ENCODE peak calls at places on chromosomes 7 and 10, in four cellular contexts. One of them, this sample, is unnamed.

GRCh38 chr7:148721390-148721789 is 22.7 kb downstream of the CUL1 start:
- DNase-seq in IMR-90: no peak
- DNase-seq in lung: no peak
- DNase-seq in kidney: no peak
- DNase-seq in this sample: no peak

GRCh38 chr10:14023612-14024348 is 306.9 kb downstream of the FRMD4A start:
- DNase-seq in IMR-90: no peak
- DNase-seq in lung: no peak
- DNase-seq in kidney: no peak
- DNase-seq in this sample: no peak

GRCh38 chr10:72784551-72785421 is 92.8 kb downstream of the MCU start:
- DNase-seq in IMR-90: peak; percentile 92
- DNase-seq in lung: peak; percentile 32
- DNase-seq in kidney: peak; percentile 75
- DNase-seq in this sample: peak; percentile 81

GRCh38 chr10:96585726-96586418 is 940 bp downstream of the TM9SF3 start:
- DNase-seq in IMR-90: peak; percentile 7
- DNase-seq in lung: no peak
- DNase-seq in kidney: no peak
- DNase-seq in this sample: no peak

GRCh38 chr7:134029-134428 is 58.3 kb upstream of the FAM20C start:
- DNase-seq in IMR-90: no peak
- DNase-seq in lung: no peak
- DNase-seq in kidney: peak; percentile 53
- DNase-seq in this sample: no peak

GRCh38 chr7:26181474-26182227 is 18.9 kb downstream of the HNRNPA2B1 start:
- DNase-seq in IMR-90: no peak
- DNase-seq in lung: no peak
- DNase-seq in kidney: no peak
- DNase-seq in this sample: no peak

GRCh38 chr7:23709081-23709746 is 805 bp upstream of the STK31 start:
- DNase-seq in IMR-90: no peak
- DNase-seq in lung: no peak
- DNase-seq in kidney: no peak
- DNase-seq in this sample: no peak

GRCh38 chr7:113321201-113321600 is 202.8 kb upstream of the SMIM30 start:
- DNase-seq in IMR-90: peak; percentile 22
- DNase-seq in lung: no peak
- DNase-seq in kidney: no peak
- DNase-seq in this sample: no peak

GRCh38 chr10:115093776-115094361 is 704 bp downstream of the ATRNL1 start:
- DNase-seq in IMR-90: no peak
- DNase-seq in lung: no peak
- DNase-seq in kidney: peak; percentile 80
- DNase-seq in this sample: no peak

GRCh38 chr10:43684198-43684559 is 35.5 kb upstream of the ZNF32 start:
- DNase-seq in IMR-90: no peak
- DNase-seq in lung: no peak
- DNase-seq in kidney: no peak
- DNase-seq in this sample: no peak

GRCh38 chr7:56291-56913 is 136.0 kb upstream of the FAM20C start:
- DNase-seq in IMR-90: no peak
- DNase-seq in lung: no peak
- DNase-seq in kidney: peak; percentile 43
- DNase-seq in this sample: no peak

GRCh38 chr7:129958643-129959479 is 6.1 kb upstream of the UBE2H start:
- DNase-seq in IMR-90: peak; percentile 91
- DNase-seq in lung: peak; percentile 36
- DNase-seq in kidney: peak; percentile 76
- DNase-seq in this sample: peak; percentile 45

GRCh38 chr7:76372984-76373833 is 14.4 kb upstream of the YWHAG start:
- DNase-seq in IMR-90: peak; percentile 83
- DNase-seq in lung: no peak
- DNase-seq in kidney: peak; percentile 28
- DNase-seq in this sample: peak; percentile 51

GRCh38 chr7:47786557-47787248 is 161.6 kb downstream of the PKD1L1 start:
- DNase-seq in IMR-90: peak; percentile 99
- DNase-seq in lung: peak; percentile 58
- DNase-seq in kidney: peak; percentile 95
- DNase-seq in this sample: peak; percentile 96

GRCh38 chr10:33142290-33142689 is 184.3 kb upstream of the ITGB1 start:
- DNase-seq in IMR-90: no peak
- DNase-seq in lung: no peak
- DNase-seq in kidney: no peak
- DNase-seq in this sample: no peak

GRCh38 chr7:101363734-101364374 is 1.2 kb downstream of the COL26A1 start:
- DNase-seq in IMR-90: peak; percentile 40
- DNase-seq in lung: peak; percentile 60
- DNase-seq in kidney: peak; percentile 82
- DNase-seq in this sample: peak; percentile 7

GRCh38 chr10:1257226-1257625 is 201.0 kb downstream of the WDR37 start:
- DNase-seq in IMR-90: no peak
- DNase-seq in lung: no peak
- DNase-seq in kidney: no peak
- DNase-seq in this sample: no peak

GRCh38 chr7:128902761-128903585 is 7.5 kb downstream of the KCP start:
- DNase-seq in IMR-90: peak; percentile 8
- DNase-seq in lung: no peak
- DNase-seq in kidney: no peak
- DNase-seq in this sample: no peak

GRCh38 chr10:80520661-80521488 is 16.8 kb upstream of the SH2D4B start:
- DNase-seq in IMR-90: no peak
- DNase-seq in lung: no peak
- DNase-seq in kidney: peak; percentile 57
- DNase-seq in this sample: no peak

GRCh38 chr7:84230491-84230890 is 35.9 kb upstream of the SEMA3A start:
- DNase-seq in IMR-90: no peak
- DNase-seq in lung: no peak
- DNase-seq in kidney: no peak
- DNase-seq in this sample: no peak

GRCh38 chr7:24922099-24922773 is 57.7 kb downstream of the OSBPL3 start:
- DNase-seq in IMR-90: no peak
- DNase-seq in lung: no peak
- DNase-seq in kidney: no peak
- DNase-seq in this sample: no peak

GRCh38 chr10:68578945-68579344 is 18.8 kb downstream of the TET1 start:
- DNase-seq in IMR-90: peak; percentile 62
- DNase-seq in lung: no peak
- DNase-seq in kidney: no peak
- DNase-seq in this sample: no peak

GRCh38 chr10:71564221-71564820 is 155.3 kb downstream of the C10orf105 start:
- DNase-seq in IMR-90: no peak
- DNase-seq in lung: no peak
- DNase-seq in kidney: no peak
- DNase-seq in this sample: no peak

GRCh38 chr7:158274996-158275395 is 312.6 kb downstream of the PTPRN2 start:
- DNase-seq in IMR-90: no peak
- DNase-seq in lung: no peak
- DNase-seq in kidney: no peak
- DNase-seq in this sample: no peak

GRCh38 chr7:88789480-88790064 is 6.0 kb downstream of the TEX47 start:
- DNase-seq in IMR-90: peak; percentile 2
- DNase-seq in lung: no peak
- DNase-seq in kidney: no peak
- DNase-seq in this sample: no peak

GRCh38 chr10:117255835-117256460 is 15.0 kb downstream of the SLC18A2 start:
- DNase-seq in IMR-90: no peak
- DNase-seq in lung: no peak
- DNase-seq in kidney: no peak
- DNase-seq in this sample: no peak

GRCh38 chr7:593324-594115 is 73.9 kb upstream of the PDGFA start:
- DNase-seq in IMR-90: no peak
- DNase-seq in lung: no peak
- DNase-seq in kidney: no peak
- DNase-seq in this sample: no peak

GRCh38 chr7:92945840-92946239 is 109.5 kb upstream of the CDK6 start:
- DNase-seq in IMR-90: no peak
- DNase-seq in lung: no peak
- DNase-seq in kidney: no peak
- DNase-seq in this sample: no peak

GRCh38 chr7:48096273-48096672 is 7.2 kb downstream of the UPP1 start:
- DNase-seq in IMR-90: no peak
- DNase-seq in lung: no peak
- DNase-seq in kidney: no peak
- DNase-seq in this sample: no peak

GRCh38 chr7:106358103-106358663 is 73.4 kb upstream of the NAMPT start:
- DNase-seq in IMR-90: peak; percentile 41
- DNase-seq in lung: no peak
- DNase-seq in kidney: no peak
- DNase-seq in this sample: no peak

GRCh38 chr10:68106656-68107055 is 2.6 kb upstream of the MYPN start:
- DNase-seq in IMR-90: peak; percentile 95
- DNase-seq in lung: no peak
- DNase-seq in kidney: no peak
- DNase-seq in this sample: peak; percentile 73

DNA sequence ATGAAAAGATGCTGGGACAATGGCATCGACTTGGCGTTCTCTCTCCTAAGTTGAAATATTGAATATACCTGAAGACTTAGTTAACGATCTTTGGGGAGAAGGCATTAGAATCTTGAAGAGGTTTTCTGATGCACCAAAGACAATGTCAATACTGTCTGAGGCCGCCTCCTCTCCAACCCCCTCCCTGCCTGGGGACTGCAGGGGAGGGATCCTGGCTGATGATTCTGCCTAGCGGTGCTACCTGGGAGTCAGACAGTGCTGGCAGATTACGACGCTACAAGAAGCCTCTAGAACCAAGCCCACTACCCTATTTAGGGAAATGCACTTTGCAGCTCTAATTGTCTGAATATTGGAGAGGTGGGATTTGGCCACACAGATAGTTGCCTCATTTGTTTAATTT is 145.6 kb upstream of the HABP2 start:
- DNase-seq in IMR-90: no peak
- DNase-seq in lung: no peak
- DNase-seq in kidney: no peak
- DNase-seq in this sample: no peak
- H3K27ac ChIP-seq in IMR-90: no peak overlapping the region
- H3K27ac ChIP-seq in lung: no peak overlapping the region
- H3K27ac ChIP-seq in kidney: no peak overlapping the region
- H3K27ac ChIP-seq in this sample: no peak overlapping the region

DNA sequence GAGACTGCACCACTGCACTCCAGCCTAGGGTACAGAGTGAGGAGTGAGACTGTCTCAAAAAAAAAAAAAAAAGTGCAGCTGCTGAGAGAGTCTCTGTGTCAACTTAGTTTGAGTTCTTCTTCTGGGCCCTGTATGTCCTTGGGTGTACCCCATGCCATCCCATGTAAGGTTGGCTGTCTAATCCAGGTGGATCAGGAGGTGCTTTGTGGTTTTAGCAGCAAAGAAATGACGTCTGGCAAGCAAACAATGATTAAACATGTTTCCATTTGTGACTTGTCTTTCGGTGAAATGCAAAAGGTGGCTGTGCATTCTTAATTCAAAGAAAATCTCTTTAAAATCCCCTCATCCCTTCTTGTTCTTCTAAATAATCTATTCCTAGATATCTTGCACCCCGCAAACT is 255.9 kb downstream of the ANKRD30A start:
- DNase-seq in IMR-90: no peak
- DNase-seq in lung: no peak
- DNase-seq in kidney: no peak
- DNase-seq in this sample: no peak
- H3K9me3 ChIP-seq in IMR-90: peaks cover 26% of the 10 kb centered on the region
- H3K9me3 ChIP-seq in lung: no peaks in the 10 kb centered on the region
- H3K9me3 ChIP-seq in kidney: peaks cover 2% of the 10 kb centered on the region
- H3K9me3 ChIP-seq in this sample: peaks cover 34% of the 10 kb centered on the region

GRCh38 chr7:99831595-99831994 is 3.8 kb downstream of the CYP3A43 start:
- DNase-seq in IMR-90: no peak
- DNase-seq in lung: no peak
- DNase-seq in kidney: no peak
- DNase-seq in this sample: no peak

GRCh38 chr7:99828818-99829217 is 1.0 kb downstream of the CYP3A43 start:
- DNase-seq in IMR-90: no peak
- DNase-seq in lung: no peak
- DNase-seq in kidney: no peak
- DNase-seq in this sample: no peak

GRCh38 chr7:99833289-99833877 is 5.6 kb downstream of the CYP3A43 start:
- DNase-seq in IMR-90: no peak
- DNase-seq in lung: no peak
- DNase-seq in kidney: no peak
- DNase-seq in this sample: no peak

GRCh38 chr7:99827040-99827778 is 604 bp upstream of the CYP3A43 start:
- DNase-seq in IMR-90: no peak
- DNase-seq in lung: no peak
- DNase-seq in kidney: no peak
- DNase-seq in this sample: no peak

DNA sequence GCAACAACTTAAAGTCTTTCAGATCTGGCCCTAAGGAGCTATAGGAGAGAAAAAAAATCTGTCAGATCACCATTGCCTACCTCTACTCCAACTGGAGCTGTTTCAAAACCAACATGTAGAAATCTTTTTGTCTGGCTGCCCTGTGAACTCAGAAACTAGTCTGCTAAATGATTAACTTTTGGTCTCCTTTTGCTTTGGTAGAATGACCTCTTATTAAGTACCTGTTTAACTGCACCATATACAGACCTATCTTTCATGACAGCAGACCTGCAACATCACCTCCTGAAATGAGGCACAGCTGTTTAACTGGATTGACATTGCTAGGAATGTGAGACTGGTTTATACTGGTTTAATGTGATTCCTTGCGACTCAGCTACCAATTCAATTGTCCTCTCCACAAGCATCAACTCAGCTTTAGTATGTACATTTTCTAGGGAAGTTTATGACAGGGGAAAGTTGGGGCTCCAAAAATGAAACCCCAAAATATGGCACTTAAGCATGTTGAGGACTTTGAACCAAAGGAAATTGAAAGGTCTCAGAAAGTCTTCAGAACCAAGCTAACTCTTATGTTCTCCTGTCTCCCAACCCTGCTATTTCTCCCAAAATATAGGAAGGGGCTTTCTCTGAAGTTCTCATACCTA is 1.8 kb downstream of the CYP3A43 start:
- DNase-seq in IMR-90: no peak
- DNase-seq in lung: no peak
- DNase-seq in kidney: no peak
- DNase-seq in this sample: no peak
- H3K27ac ChIP-seq in IMR-90: no peak overlapping the region
- H3K27ac ChIP-seq in lung: no peak overlapping the region
- H3K27ac ChIP-seq in kidney: peak overlapping the region; percentile 69
- H3K27ac ChIP-seq in this sample: no peak overlapping the region

DNA sequence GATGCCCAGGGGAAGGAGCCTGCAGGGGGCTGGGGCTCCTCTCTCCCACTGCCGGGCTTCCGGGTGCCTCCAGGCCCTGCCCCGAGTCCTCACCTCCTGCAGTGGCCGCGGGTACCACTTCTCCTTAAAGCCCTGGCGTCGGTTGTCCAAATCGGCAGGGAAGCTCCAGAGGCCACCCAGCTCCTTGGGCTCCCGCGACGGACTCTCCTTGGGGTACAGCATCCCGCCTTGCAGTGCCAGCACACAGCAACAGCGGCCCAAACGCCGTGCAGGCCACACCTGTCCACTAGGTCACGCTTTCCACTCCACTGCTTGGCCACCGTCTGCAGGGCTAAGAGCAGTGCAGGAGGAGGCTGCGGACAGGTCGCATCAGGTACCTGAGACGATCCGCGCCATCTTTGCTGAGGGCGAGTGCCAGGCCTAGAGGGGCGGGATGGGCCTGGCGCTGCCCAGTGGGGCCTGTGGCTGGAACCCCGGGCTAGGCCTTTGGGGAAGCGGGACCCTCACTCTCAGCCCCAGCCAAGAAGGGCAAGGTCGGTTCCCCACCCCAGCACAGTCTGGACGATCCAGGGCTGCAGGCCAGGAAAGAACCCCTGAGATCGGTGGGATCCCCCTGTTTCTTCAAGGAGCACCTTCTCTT is 47.7 kb upstream of the ZNF479 start:
- DNase-seq in IMR-90: no peak
- DNase-seq in lung: no peak
- DNase-seq in kidney: no peak
- DNase-seq in this sample: no peak
- H3K9me3 ChIP-seq in IMR-90: peaks cover 48% of the 10 kb centered on the region
- H3K9me3 ChIP-seq in lung: no peaks in the 10 kb centered on the region
- H3K9me3 ChIP-seq in kidney: peaks cover 5% of the 10 kb centered on the region
- H3K9me3 ChIP-seq in this sample: peaks cover 78% of the 10 kb centered on the region

This sample was measured in AG04450.